ENCODE peak calls at places on chromosome 10, in eight cellular contexts. N, V, G, Q, S, T, K and J are unnamed samples.

GRCh38 chr10:34135515-34135914 is 679.6 kb downstream of the PARD3 start:
- DNase-seq in T (no peak), N (no peak), Q (no peak), G (no peak), V (no peak), K (no peak), S (no peak), J (no peak)

GRCh38 chr10:93461124-93461806 is 20.9 kb downstream of the MYOF start:
- DNase-seq in S (peak; percentile 14), N (no peak), G (peak; percentile 94), K (peak; percentile 67), Q (no peak), T (peak; percentile 14), V (no peak), J (no peak)

GRCh38 chr10:30435068-30435422 is 1.1 kb downstream of the MAP3K8 start:
- DNase-seq in K (no peak), Q (peak; percentile 54), N (no peak), T (no peak), V (no peak), G (peak; percentile 70), S (no peak), J (peak; percentile 72)

GRCh38 chr10:43390333-43390732 is 18.7 kb downstream of the HNRNPF start:
- DNase-seq in K (no peak), T (no peak), S (no peak), V (no peak), N (no peak), Q (no peak), G (no peak), J (no peak)

GRCh38 chr10:74177140-74177677 is 26.2 kb downstream of the ADK start:
- DNase-seq in T (peak; percentile 98), K (no peak), N (no peak), V (peak; percentile 19), S (peak; percentile 43), G (no peak), Q (peak; percentile 58), J (peak; percentile 86)

GRCh38 chr10:60463726-60464125 is 74.1 kb upstream of the ANK3 start:
- DNase-seq in T (no peak), G (no peak), S (no peak), K (no peak), V (no peak), N (no peak), Q (no peak), J (no peak)

GRCh38 chr10:97005349-97005748 is 173.3 kb downstream of the LCOR start:
- DNase-seq in Q (no peak), S (no peak), K (no peak), V (no peak), T (no peak), N (no peak), G (no peak), J (no peak)

GRCh38 chr10:82660205-82660604 is 785.2 kb downstream of the NRG3 start:
- DNase-seq in V (no peak), T (no peak), K (peak; percentile 42), Q (no peak), G (no peak), N (no peak), S (no peak), J (no peak)

GRCh38 chr10:123149568-123150228 is 1.8 kb downstream of the HMX2 start:
- DNase-seq in N (no peak), K (peak; percentile 35), Q (peak; percentile 58), S (no peak), G (peak; percentile 23), V (no peak), T (no peak), J (no peak)

GRCh38 chr10:44956717-44957706 is 2.6 kb upstream of the RASSF4 start:
- DNase-seq in G (no peak), S (no peak), K (no peak), N (no peak), V (no peak), T (no peak), Q (no peak), J (no peak)

DNA sequence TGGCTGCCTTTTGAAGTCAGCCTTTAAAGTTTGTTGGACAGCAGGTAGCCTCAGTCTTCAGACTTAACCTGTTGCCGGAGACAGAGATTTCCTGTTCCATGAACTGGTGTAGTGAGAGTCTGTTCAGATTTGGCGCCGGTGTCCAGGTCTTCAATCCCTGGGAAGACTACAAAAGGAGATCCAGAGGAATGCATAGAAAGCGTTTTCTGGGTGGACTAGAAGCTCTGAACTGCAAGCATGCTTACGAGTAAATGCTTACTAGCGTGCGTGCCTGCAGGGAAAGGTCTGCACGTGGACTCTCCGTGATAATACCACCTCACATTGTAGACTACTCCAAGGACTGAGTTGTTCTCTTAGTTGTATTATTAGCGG is 872 bp downstream of the GLRX3 start:
- DNase-seq in K (peak; percentile 55), N (peak; percentile 30), S (no peak), V (no peak), G (peak; percentile 40), T (peak; percentile 17), Q (no peak), J (no peak)
- H3K4me1 ChIP-seq in K (peaks cover 19% of the 10 kb centered on the region), N (peaks cover 29% of the 10 kb centered on the region), S (peaks cover 55% of the 10 kb centered on the region), V (peaks cover 57% of the 10 kb centered on the region), G (peaks cover 14% of the 10 kb centered on the region), T (peaks cover 14% of the 10 kb centered on the region), Q (peaks cover 18% of the 10 kb centered on the region), J (no peaks in the 10 kb centered on the region)

DNA sequence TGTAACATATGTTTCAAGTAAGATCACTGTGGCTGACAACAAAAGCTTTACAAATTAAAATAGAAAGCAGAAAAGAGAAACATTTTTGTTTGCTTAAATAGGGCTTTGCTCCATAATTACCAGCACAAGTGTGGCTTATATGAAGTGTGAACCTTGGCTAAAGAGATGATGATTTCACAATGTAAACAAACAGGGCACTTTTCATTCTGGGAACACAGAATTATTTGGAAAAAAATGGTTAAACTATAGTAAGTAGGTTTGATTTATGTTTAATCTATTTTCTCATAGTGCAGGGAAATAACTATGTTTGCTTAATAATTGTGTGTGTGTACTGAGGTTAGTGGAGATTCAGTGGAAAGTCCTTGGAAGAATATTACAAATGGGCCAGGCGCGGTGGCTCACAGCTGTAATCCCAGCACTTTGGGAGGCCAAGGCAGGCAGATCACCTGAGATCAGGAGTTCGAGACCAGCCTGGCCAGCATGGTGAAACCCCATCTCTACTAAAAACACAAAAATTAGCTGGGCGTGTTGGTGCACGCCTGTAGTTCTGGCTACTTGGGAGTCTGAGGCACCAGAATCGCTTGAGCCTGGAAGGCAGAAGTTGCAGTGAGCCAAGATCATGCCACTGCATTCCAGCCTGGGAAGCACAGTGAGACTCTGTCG is 19.1 kb upstream of the OTUD1 start:
- DNase-seq in V (no peak), Q (no peak), N (no peak), K (no peak), G (no peak), S (no peak), T (no peak), J (no peak)
- H3K27ac ChIP-seq in V (no peak overlapping the region), Q (no peak overlapping the region), N (no peak overlapping the region), K (no peak overlapping the region), G (no peak overlapping the region), S (no peak overlapping the region), T (no peak overlapping the region), J (no peak overlapping the region)

DNA sequence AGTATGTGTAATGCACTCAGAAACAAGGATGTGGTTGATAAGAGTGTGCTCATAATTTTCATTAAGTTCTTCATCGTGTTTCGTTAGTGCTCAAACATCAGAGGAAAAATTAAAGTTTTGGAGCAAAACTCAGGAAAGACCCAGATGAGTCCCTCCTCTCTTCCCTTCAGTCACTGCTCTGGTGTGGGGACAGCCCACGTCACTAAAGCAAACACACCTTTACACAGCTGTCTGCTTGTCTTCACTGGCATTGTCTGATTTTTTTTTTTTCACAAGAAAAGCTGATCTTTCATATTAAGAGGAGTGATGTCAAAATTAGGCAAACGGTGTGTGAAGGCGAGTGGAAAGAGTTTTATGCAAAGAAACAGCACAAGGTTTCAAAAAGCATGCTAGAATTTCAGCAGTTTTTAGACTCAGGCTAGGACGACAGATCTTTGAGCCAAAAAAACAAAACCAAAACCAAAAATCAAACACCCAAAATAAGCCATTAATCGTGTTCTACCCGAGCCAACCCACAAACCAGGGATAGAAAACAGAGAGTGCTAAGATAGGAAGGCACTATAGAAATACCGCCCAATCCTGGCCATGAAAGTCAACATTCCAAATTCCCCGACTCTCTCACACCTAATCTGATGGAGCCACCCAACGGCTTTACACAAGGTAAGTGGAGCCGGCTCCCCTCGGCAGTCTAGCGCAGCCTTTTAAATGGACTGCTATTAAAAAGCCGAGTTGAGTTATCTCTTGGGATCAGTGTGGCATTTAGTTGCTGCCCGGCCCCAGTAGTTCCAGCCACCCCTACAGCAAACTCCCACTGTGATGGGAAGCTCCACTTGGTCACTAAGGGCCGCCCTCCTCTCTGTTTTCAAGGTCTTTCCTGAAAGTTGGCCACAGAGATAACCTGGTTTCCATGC is 27.9 kb upstream of the GATA3 start:
- DNase-seq in K (peak; percentile 13), N (no peak), G (no peak), S (no peak), V (no peak), T (peak; percentile 5), Q (no peak), J (no peak)
- H3K4me3 ChIP-seq in K (peak overlapping the region; percentile 10), N (peak overlapping the region; percentile 18), G (no peak overlapping the region), S (no peak overlapping the region), V (peak overlapping the region; percentile 89), T (peak overlapping the region; percentile 63), Q (no peak overlapping the region), J (no peak overlapping the region)

GRCh38 chr10:52423369-52423768 is 109.3 kb downstream of the DKK1 start:
- DNase-seq in V (no peak), Q (no peak), N (no peak), T (peak; percentile 64), S (no peak), K (no peak), G (peak; percentile 12), J (no peak)
- H3K4me1 ChIP-seq in V (no peaks in the 10 kb centered on the region), Q (no peaks in the 10 kb centered on the region), N (no peaks in the 10 kb centered on the region), T (peaks cover 10% of the 10 kb centered on the region), S (no peaks in the 10 kb centered on the region), K (peaks cover 9% of the 10 kb centered on the region), G (no peaks in the 10 kb centered on the region), J (no peaks in the 10 kb centered on the region)

GRCh38 chr10:102394079-102394800 is 1.3 kb upstream of the NFKB2 start:
- DNase-seq in G (peak; percentile 80), T (peak; percentile 87), S (peak; percentile 96), V (peak; percentile 99), Q (peak; percentile 96), K (peak; percentile 93), N (peak; percentile 98), J (peak; percentile 98)
- H3K27ac ChIP-seq in G (peak overlapping the region; percentile 89), T (peak overlapping the region; percentile 87), S (peak overlapping the region; percentile 70), V (peak overlapping the region; percentile 100), Q (peak overlapping the region; percentile 94), K (peak overlapping the region; percentile 87), N (peak overlapping the region; percentile 91), J (no peak overlapping the region)

GRCh38 chr10:111079241-111079760 is 2.5 kb downstream of the ADRA2A start:
- DNase-seq in K (no peak), G (no peak), Q (no peak), V (no peak), S (no peak), N (no peak), T (no peak), J (no peak)

GRCh38 chr10:111077715-111078504 is 1.1 kb downstream of the ADRA2A start:
- DNase-seq in S (no peak), V (no peak), Q (peak; percentile 23), K (peak; percentile 13), G (no peak), T (no peak), N (no peak), J (no peak)

GRCh38 chr10:111079781-111080180 is 3.0 kb downstream of the ADRA2A start:
- DNase-seq in K (no peak), G (no peak), S (no peak), N (no peak), Q (peak; percentile 33), T (no peak), V (no peak), J (no peak)

GRCh38 chr10:111080224-111080623 is 3.4 kb downstream of the ADRA2A start:
- DNase-seq in T (no peak), S (no peak), G (no peak), K (no peak), N (no peak), V (no peak), Q (no peak), J (no peak)

GRCh38 chr10:111078505-111079185 is 1.8 kb downstream of the ADRA2A start:
- DNase-seq in Q (no peak), T (no peak), V (no peak), S (no peak), G (no peak), N (no peak), K (no peak), J (no peak)
- H3K4me3 ChIP-seq in Q (peak overlapping the region; percentile 56), T (no peak overlapping the region), V (no peak overlapping the region), S (no peak overlapping the region), G (no peak overlapping the region), N (no peak overlapping the region), K (no peak overlapping the region), J (no peak overlapping the region)